ENCODE peak calls at places on chromosome 1, in seven cellular contexts. P is iPS DF 6.9, Y is NCI-H748 treated with DMSO at 0.1 percent for 48 hours, A is lung microvascular endothelial cell, J is pancreas, H is D341Med, E is colonic mucosa. D is an unnamed sample.

GRCh38 chr1:234771642-234772344 is 161.8 kb upstream of the IRF2BP2 start:
- DNase-seq in P (no peak), Y (no peak), A (no peak), J (no peak), H (no peak), E (no peak), D (no peak)

GRCh38 chr1:67559222-67559700 is 125.7 kb upstream of the GADD45A start:
- DNase-seq in P (no peak), Y (no peak), A (peak), J (no peak), H (no peak), E (no peak), D (no peak)

GRCh38 chr1:19067187-19067911 is 110.9 kb upstream of the IFFO2 start:
- DNase-seq in P (no peak), Y (no peak), A (no peak), J (peak), H (no peak), E (peak), D (no peak)

GRCh38 chr1:204730826-204731459 is 45.4 kb upstream of the LRRN2 start:
- DNase-seq in P (no peak), Y (no peak), A (no peak), J (no peak), H (no peak), E (peak), D (no peak)

GRCh38 chr1:210650403-210650802 is 321.7 kb downstream of the HHAT start:
- DNase-seq in P (no peak), Y (no peak), A (no peak), J (no peak), H (no peak), E (no peak), D (no peak)

GRCh38 chr1:200890818-200891773 is 3.6 kb upstream of the INAVA start:
- DNase-seq in P (no peak), Y (no peak), A (no peak), J (no peak), H (peak), E (peak), D (no peak)

GRCh38 chr1:154219511-154219910 is 1.2 kb upstream of the UBAP2L start:
- DNase-seq in P (no peak), Y (no peak), A (peak), J (no peak), H (no peak), E (peak), D (no peak)

GRCh38 chr1:163875927-163876320 is 554.2 kb downstream of the NUF2 start:
- DNase-seq in P (no peak), Y (no peak), A (peak), J (no peak), H (no peak), E (no peak), D (no peak)

GRCh38 chr1:2633936-2634491 is 1.2 kb upstream of the MMEL1 start:
- DNase-seq in P (no peak), Y (no peak), A (no peak), J (peak), H (no peak), E (no peak), D (peak)